ENCODE peak calls at places on chromosomes 13 and 19, in seven cellular contexts. G, R, S, J, D, N and A are unnamed samples.

GRCh38 chr13:46480131-46480530 is 72.8 kb upstream of the LRCH1 start:
- DNase-seq in R (no peak), D (no peak), S (no peak), J (no peak), G (no peak), N (no peak), A (no peak)

GRCh38 chr19:8569066-8569761 is 8.0 kb downstream of the MYO1F start:
- DNase-seq in D (peak; percentile 94), J (peak; percentile 86), G (no peak), S (peak; percentile 87), R (peak; percentile 92), N (peak; percentile 78), A (no peak)

GRCh38 chr13:44125943-44126469 is 246.3 kb downstream of the LACC1 start:
- DNase-seq in G (no peak), R (no peak), J (no peak), D (no peak), S (no peak), N (no peak), A (no peak)

GRCh38 chr13:84098273-84098672 is 216.0 kb upstream of the SLITRK1 start:
- DNase-seq in G (no peak), R (no peak), D (no peak), N (no peak), S (no peak), J (no peak), A (no peak)

GRCh38 chr13:49997935-49998334 is 1.1 kb downstream of the TRIM13 start:
- DNase-seq in J (no peak), D (peak; percentile 11), R (no peak), N (no peak), S (no peak), G (no peak), A (no peak)

GRCh38 chr13:39836038-39836437 is 180.6 kb downstream of the COG6 start:
- DNase-seq in N (no peak), R (no peak), J (peak; percentile 12), G (no peak), D (no peak), S (peak; percentile 17), A (no peak)

GRCh38 chr13:24119593-24120508 is 40.7 kb upstream of the SPATA13 start:
- DNase-seq in D (no peak), S (no peak), J (no peak), N (no peak), R (no peak), G (no peak), A (no peak)

GRCh38 chr13:66831317-66831716 is 398.8 kb downstream of the PCDH9 start:
- DNase-seq in J (no peak), D (no peak), N (no peak), R (no peak), G (no peak), S (no peak), A (no peak)

GRCh38 chr19:33722456-33723239 is 74.0 kb upstream of the KCTD15 start:
- DNase-seq in G (no peak), R (no peak), S (no peak), J (no peak), N (no peak), D (no peak), A (no peak)

GRCh38 chr19:21101511-21102242 is 19.7 kb downstream of the ZNF714 start:
- DNase-seq in N (peak; percentile 13), R (no peak), S (no peak), D (peak; percentile 20), G (no peak), J (no peak), A (no peak)

GRCh38 chr19:47433121-47433520 is 13.8 kb upstream of the MEIS3 start:
- DNase-seq in S (no peak), J (no peak), N (no peak), G (no peak), D (peak; percentile 56), R (no peak), A (no peak)

GRCh38 chr19:511101-511841 is 4.0 kb downstream of the TPGS1 start:
- DNase-seq in R (peak; percentile 95), D (peak; percentile 42), G (no peak), N (peak; percentile 80), S (peak; percentile 74), J (peak; percentile 45), A (no peak)

GRCh38 chr13:114090476-114090875 is 41.9 kb downstream of the RASA3 start:
- DNase-seq in S (no peak), N (no peak), J (no peak), G (no peak), R (peak; percentile 40), D (no peak), A (no peak)

GRCh38 chr19:3508771-3509535 is 2.8 kb downstream of the FZR1 start:
- DNase-seq in S (no peak), R (peak; percentile 45), G (no peak), D (no peak), J (no peak), N (no peak), A (no peak)

GRCh38 chr19:18364826-18365528 is 21.0 kb upstream of the GDF15 start:
- DNase-seq in J (no peak), S (no peak), N (no peak), G (no peak), R (no peak), D (peak; percentile 99), A (no peak)

GRCh38 chr13:52001120-52001731 is 10.0 kb downstream of the ATP7B start:
- DNase-seq in D (peak; percentile 66), R (no peak), S (peak; percentile 73), G (no peak), N (peak; percentile 6), J (peak; percentile 76), A (no peak)

GRCh38 chr13:24071423-24072075 is 89.0 kb upstream of the SPATA13 start:
- DNase-seq in G (no peak), S (no peak), N (no peak), D (peak; percentile 76), J (no peak), R (no peak), A (no peak)